ENCODE peak calls at places on chromosomes 2 and 18, in six cellular contexts. R, M, T, A, S and B are unnamed samples.

GRCh38 chr18:47754311-47755101 is 176.0 kb downstream of the SMAD2 start:
- DNase-seq in R (no peak), M (peak; percentile 24), T (peak; percentile 16), A (no peak), S (peak; percentile 53), B (peak; percentile 90)

GRCh38 chr2:200454839-200455801 is 54.7 kb downstream of the KCTD18 start:
- DNase-seq in R (no peak), M (no peak), T (no peak), A (no peak), S (no peak), B (no peak)

GRCh38 chr2:66578067-66578852 is 143.3 kb downstream of the MEIS1 start:
- DNase-seq in R (no peak), M (no peak), T (no peak), A (no peak), S (no peak), B (no peak)

GRCh38 chr18:2979027-2979570 is 33.8 kb downstream of the LPIN2 start:
- DNase-seq in R (no peak), M (no peak), T (no peak), A (no peak), S (no peak), B (no peak)

GRCh38 chr2:23745726-23746105 is 181.2 kb downstream of the ATAD2B start:
- DNase-seq in R (no peak), M (no peak), T (no peak), A (no peak), S (no peak), B (no peak)

GRCh38 chr2:20049631-20050030 is 1.8 kb downstream of the LAPTM4A start:
- DNase-seq in R (no peak), M (no peak), T (no peak), A (peak; percentile 37), S (peak; percentile 52), B (no peak)

GRCh38 chr2:125684256-125684655 is 971.7 kb upstream of the GYPC start:
- DNase-seq in R (no peak), M (no peak), T (no peak), A (no peak), S (no peak), B (no peak)

GRCh38 chr18:5914971-5915370 is 19.6 kb upstream of the TMEM200C start:
- DNase-seq in R (no peak), M (no peak), T (no peak), A (no peak), S (peak; percentile 11), B (no peak)

GRCh38 chr2:9760911-9761228 is 82.4 kb upstream of the TAF1B start:
- DNase-seq in R (no peak), M (no peak), T (no peak), A (no peak), S (no peak), B (no peak)

GRCh38 chr2:208285853-208286252 is 19.8 kb downstream of the PIKFYVE start:
- DNase-seq in R (no peak), M (no peak), T (no peak), A (no peak), S (no peak), B (no peak)

GRCh38 chr2:111662771-111663470 is 221.1 kb downstream of the ANAPC1 start:
- DNase-seq in R (no peak), M (no peak), T (no peak), A (no peak), S (no peak), B (no peak)

GRCh38 chr2:45649457-45649854 is 2.0 kb upstream of the PRKCE start:
- DNase-seq in R (no peak), M (no peak), T (no peak), A (peak; percentile 31), S (no peak), B (no peak)

GRCh38 chr18:63741769-63742168 is 33.4 kb upstream of the SERPINB7 start:
- DNase-seq in R (no peak), M (no peak), T (no peak), A (no peak), S (peak; percentile 24), B (no peak)

GRCh38 chr18:24657461-24657860 is 197.0 kb downstream of the HRH4 start:
- DNase-seq in R (no peak), M (no peak), T (no peak), A (no peak), S (no peak), B (peak; percentile 48)

GRCh38 chr18:56795381-56795780 is 144.2 kb downstream of the WDR7 start:
- DNase-seq in R (no peak), M (no peak), T (no peak), A (no peak), S (no peak), B (no peak)

GRCh38 chr2:81747481-81748070 is 1443.0 kb upstream of the LRRTM1 start:
- DNase-seq in R (no peak), M (no peak), T (no peak), A (no peak), S (no peak), B (no peak)

GRCh38 chr2:66840321-66841014 is 405.5 kb downstream of the MEIS1 start:
- DNase-seq in R (no peak), M (no peak), T (no peak), A (no peak), S (no peak), B (no peak)

GRCh38 chr2:23757686-23758433 is 169.1 kb downstream of the ATAD2B start:
- DNase-seq in R (no peak), M (no peak), T (no peak), A (no peak), S (no peak), B (no peak)

GRCh38 chr2:105187531-105187930 is 54.0 kb upstream of the GPR45 start:
- DNase-seq in R (no peak), M (no peak), T (no peak), A (no peak), S (no peak), B (no peak)